ENCODE peak calls at places on chromosomes 7 and 10, in five cellular contexts. X is CD8-positive, alpha-beta T cell; F is ecto neural progenitor cell; C is HTR-8/SVneo; N is AG04450. A is an unnamed sample.

GRCh38 chr10:126063353-126063791 is 167.0 kb downstream of the FANK1 start:
- DNase-seq in X (no peak), F (no peak), C (peak), N (peak), A (no peak)

GRCh38 chr10:80443531-80443974 is 10.6 kb upstream of the TSPAN14 start:
- DNase-seq in X (no peak), F (no peak), C (no peak), N (no peak), A (peak)

GRCh38 chr7:77703220-77703472 is 6.9 kb downstream of the RSBN1L start:
- DNase-seq in X (no peak), F (no peak), C (no peak), N (no peak), A (no peak)

GRCh38 chr10:48252354-48252650 is 22.2 kb downstream of the FRMPD2 start:
- DNase-seq in X (no peak), F (peak), C (no peak), N (no peak), A (no peak)

GRCh38 chr7:121369462-121369861 is 26.6 kb downstream of the FAM3C start:
- DNase-seq in X (no peak), F (no peak), C (no peak), N (no peak), A (no peak)

GRCh38 chr10:96588060-96588554 is 1.3 kb upstream of the TM9SF3 start:
- DNase-seq in X (no peak), F (no peak), C (no peak), N (no peak), A (no peak)

GRCh38 chr7:110105840-110106239 is 985.1 kb upstream of the LRRN3 start:
- DNase-seq in X (no peak), F (no peak), C (no peak), N (no peak), A (no peak)

GRCh38 chr10:71684356-71685173 is 35.0 kb downstream of the C10orf105 start:
- DNase-seq in X (no peak), F (no peak), C (no peak), N (no peak), A (no peak)

GRCh38 chr10:102227050-102227449 is 951 bp downstream of the ELOVL3 start:
- DNase-seq in X (no peak), F (no peak), C (no peak), N (no peak), A (no peak)

GRCh38 chr7:152464312-152465117 is 28.7 kb upstream of the KMT2C start:
- DNase-seq in X (peak), F (peak), C (peak), N (peak), A (peak)

GRCh38 chr7:3416453-3416852 is 115.4 kb downstream of the SDK1 start:
- DNase-seq in X (no peak), F (no peak), C (no peak), N (no peak), A (no peak)

GRCh38 chr7:99243751-99244337 is 28.8 kb upstream of the MYH16 start:
- DNase-seq in X (no peak), F (no peak), C (no peak), N (no peak), A (no peak)

GRCh38 chr10:49458869-49459268 is 63.0 kb upstream of the DRGX start:
- DNase-seq in X (no peak), F (no peak), C (no peak), N (no peak), A (no peak)

GRCh38 chr10:124741281-124741921 is 2.8 kb downstream of the FAM53B start:
- DNase-seq in X (peak), F (peak), C (peak), N (no peak), A (peak)

GRCh38 chr7:92740134-92740533 is 96.2 kb downstream of the CDK6 start:
- DNase-seq in X (no peak), F (no peak), C (no peak), N (no peak), A (no peak)

GRCh38 chr10:97428572-97428981 is 2.6 kb downstream of the PGAM1 start:
- DNase-seq in X (no peak), F (no peak), C (no peak), N (no peak), A (no peak)

GRCh38 chr10:102775973-102776669 is 32.4 kb downstream of the WBP1L start:
- DNase-seq in X (no peak), F (peak), C (peak), N (peak), A (peak)

GRCh38 chr7:19146699-19147098 is 1.5 kb upstream of the FERD3L start:
- DNase-seq in X (no peak), F (no peak), C (peak), N (no peak), A (no peak)

GRCh38 chr7:15723840-15724239 is 37.4 kb upstream of the MEOX2 start:
- DNase-seq in X (no peak), F (no peak), C (no peak), N (no peak), A (no peak)

GRCh38 chr10:132571565-132572544 is 34.3 kb downstream of the INPP5A start:
- DNase-seq in X (no peak), F (no peak), C (peak), N (peak), A (peak)

GRCh38 chr10:43264987-43265798 is 1.7 kb downstream of the RASGEF1A start:
- DNase-seq in X (no peak), F (peak), C (no peak), N (no peak), A (no peak)

A was measured in GDM1.